ENCODE peak calls at places on chromosomes 13 and 19, in six cellular contexts. Q is A549, B is SK-MEL-5, C is naive B cell, K is AG09319, V is NCI-H748 treated with DMSO at 0.1 percent for 48 hours. S is an unnamed sample.

GRCh38 chr13:104008571-104009435 is 942.6 kb upstream of the SLC10A2 start:
- DNase-seq in K (no peak), Q (no peak), C (no peak), V (no peak), B (peak; percentile 57), S (peak; percentile 65)

GRCh38 chr19:38932425-38933179 is 1.9 kb downstream of the MRPS12 start:
- DNase-seq in K (no peak), V (no peak), C (peak; percentile 33), B (peak; percentile 62), Q (peak; percentile 88), S (peak; percentile 32)

GRCh38 chr13:102484329-102484728 is 82.5 kb upstream of the FGF14 start:
- DNase-seq in C (no peak), K (no peak), V (no peak), Q (no peak), B (peak; percentile 61), S (no peak)

GRCh38 chr19:32669205-32669785 is 5.7 kb downstream of the ANKRD27 start:
- DNase-seq in C (no peak), Q (no peak), B (no peak), K (no peak), V (no peak), S (no peak)

GRCh38 chr13:49495783-49496762 is at the start of gene PHF11:
- DNase-seq in Q (peak; percentile 56), K (no peak), C (peak; percentile 85), B (peak; percentile 54), V (peak; percentile 13), S (peak; percentile 48)

GRCh38 chr13:50417597-50417996 is 402.4 kb downstream of the KCNRG start:
- DNase-seq in K (no peak), C (no peak), B (no peak), V (no peak), Q (peak; percentile 25), S (no peak)

GRCh38 chr19:39592381-39592780 is 9.9 kb upstream of the LGALS13 start:
- DNase-seq in Q (no peak), K (no peak), B (no peak), C (no peak), V (no peak), S (no peak)

GRCh38 chr13:105196052-105196451 is 1339.4 kb downstream of the EFNB2 start:
- DNase-seq in Q (peak; percentile 25), K (no peak), B (peak; percentile 76), C (no peak), V (no peak), S (no peak)

GRCh38 chr13:19860884-19861655 is 2.4 kb downstream of the ZMYM5 start:
- DNase-seq in V (no peak), C (no peak), B (peak; percentile 95), Q (peak; percentile 53), K (no peak), S (peak; percentile 94)

GRCh38 chr13:39306639-39307589 is 268.7 kb downstream of the NHLRC3 start:
- DNase-seq in B (no peak), V (peak; percentile 13), C (no peak), K (no peak), Q (no peak), S (no peak)

GRCh38 chr13:20938302-20938701 is 35.8 kb upstream of the XPO4 start:
- DNase-seq in V (no peak), K (no peak), B (peak; percentile 15), Q (no peak), C (no peak), S (no peak)

GRCh38 chr13:70580825-70581224 is 472.6 kb upstream of the KLHL1 start:
- DNase-seq in K (no peak), C (no peak), B (no peak), Q (no peak), V (no peak), S (no peak)

GRCh38 chr19:56566904-56567273 is 379 bp upstream of the ZNF470 start:
- DNase-seq in V (peak; percentile 41), Q (peak; percentile 66), C (no peak), K (no peak), B (peak; percentile 46), S (no peak)

GRCh38 chr19:54105796-54106195 is 3.1 kb downstream of the NDUFA3 start:
- DNase-seq in V (no peak), B (no peak), K (no peak), Q (no peak), C (no peak), S (no peak)

GRCh38 chr13:25249001-25249543 is 38.2 kb downstream of the MTMR6 start:
- DNase-seq in V (no peak), B (peak; percentile 89), Q (peak; percentile 9), K (peak; percentile 39), C (no peak), S (peak; percentile 91)

GRCh38 chr13:65594255-65594654 is 1635.9 kb downstream of the PCDH9 start:
- DNase-seq in C (no peak), Q (no peak), B (no peak), V (no peak), K (no peak), S (no peak)

GRCh38 chr13:23969672-23970071 is 72.4 kb upstream of the C1QTNF9B start:
- DNase-seq in C (no peak), V (peak; percentile 98), B (no peak), K (no peak), Q (peak; percentile 53), S (no peak)

GRCh38 chr19:17183858-17184271 is 31.3 kb upstream of the USE1 start:
- DNase-seq in B (no peak), C (peak; percentile 58), V (no peak), Q (no peak), K (no peak), S (no peak)

GRCh38 chr19:48329167-48329891 is 4.0 kb downstream of the EMP3 start:
- DNase-seq in Q (no peak), K (no peak), V (no peak), B (peak; percentile 56), C (no peak), S (peak; percentile 21)

GRCh38 chr13:35484384-35484783 is 7.9 kb upstream of the MAB21L1 start:
- DNase-seq in K (no peak), C (no peak), Q (no peak), V (no peak), B (no peak), S (no peak)

GRCh38 chr13:86563308-86563707 is 764.1 kb upstream of the SLITRK6 start:
- DNase-seq in V (no peak), C (no peak), K (no peak), B (no peak), Q (no peak), S (no peak)

GRCh38 chr19:50008532-50008931 is 16.6 kb downstream of the VRK3 start:
- DNase-seq in K (no peak), V (no peak), Q (peak; percentile 33), C (no peak), B (peak; percentile 57), S (no peak)

GRCh38 chr19:53927745-53928144 is 18.7 kb downstream of the CACNG7 start:
- DNase-seq in K (peak; percentile 8), Q (peak; percentile 61), V (no peak), C (no peak), B (peak; percentile 44), S (no peak)

GRCh38 chr19:14505488-14506239 is 9.7 kb upstream of the GIPC1 start:
- DNase-seq in K (no peak), V (no peak), C (peak; percentile 54), B (peak; percentile 63), Q (peak; percentile 95), S (peak; percentile 31)

GRCh38 chr19:20423381-20424207 is 142.0 kb downstream of the ZNF737 start:
- DNase-seq in B (no peak), V (no peak), C (peak; percentile 37), K (peak; percentile 32), Q (no peak), S (no peak)

GRCh38 chr19:9709305-9709704 is 34.4 kb upstream of the ZNF562 start:
- DNase-seq in V (no peak), K (no peak), B (no peak), C (no peak), Q (no peak), S (no peak)